ENCODE peak calls at places on chromosomes 6 and 20, in nine cellular contexts. Q, T, H, K, G, R, W, M and C are unnamed samples. For H3K4me1, the result is how much of the 10 kb centered on the place peaks cover.

GRCh38 chr6:53179961-53180651 is 31.5 kb upstream of the GCM1 start:
- DNase-seq in Q (peak), R (no peak), G (peak), M (peak), T (peak), K (no peak), W (no peak), H (no peak), C (no peak)

GRCh38 chr20:32977281-32978008 is 26.8 kb downstream of the SUN5 start:
- DNase-seq in T (no peak), M (no peak), K (no peak), G (peak), H (no peak), Q (no peak), R (no peak), W (no peak), C (no peak)

GRCh38 chr20:14454296-14454695 is 116.9 kb upstream of the FLRT3 start:
- DNase-seq in R (no peak), T (no peak), Q (no peak), G (no peak), K (no peak), W (no peak), H (no peak), M (no peak), C (no peak)

GRCh38 chr20:15992564-15992963 is 580.7 kb downstream of the KIF16B start:
- DNase-seq in G (no peak), K (no peak), T (peak), R (no peak), Q (no peak), M (no peak), H (no peak), W (no peak), C (no peak)

GRCh38 chr6:12585497-12585958 is 131.0 kb upstream of the PHACTR1 start:
- DNase-seq in M (peak), W (no peak), R (no peak), K (no peak), H (no peak), G (no peak), Q (no peak), T (no peak), C (no peak)

GRCh38 chr6:64983108-64983507 is 723.9 kb downstream of the EYS start:
- DNase-seq in R (no peak), Q (no peak), M (no peak), T (no peak), K (no peak), G (no peak), W (no peak), H (no peak), C (no peak)

GRCh38 chr6:169185011-169185521 is 68.6 kb downstream of the THBS2 start:
- DNase-seq in M (no peak), W (no peak), K (no peak), R (no peak), T (no peak), Q (no peak), G (no peak), H (no peak), C (no peak)

GRCh38 chr20:39839406-39840119 is 849.5 kb downstream of the MAFB start:
- DNase-seq in R (no peak), Q (no peak), T (no peak), H (no peak), W (no peak), M (no peak), G (no peak), K (no peak), C (no peak)

GRCh38 chr20:63682384-63683139 is 13.9 kb upstream of the TNFRSF6B start:
- DNase-seq in T (peak), R (peak), G (no peak), M (peak), Q (no peak), H (no peak), K (peak), W (no peak), C (peak)

GRCh38 chr20:1335961-1336698 is 7.2 kb upstream of the SDCBP2 start:
- DNase-seq in W (no peak), H (no peak), T (no peak), G (no peak), M (peak), Q (no peak), K (no peak), R (no peak), C (no peak)

GRCh38 chr6:32413427-32414047 is 6.6 kb upstream of the BTNL2 start:
- DNase-seq in H (peak), W (peak), K (peak), Q (peak), M (peak), R (no peak), T (peak), G (peak), C (peak)

GRCh38 chr6:17705428-17705777 is 1.3 kb downstream of the NUP153 start:
- DNase-seq in H (no peak), W (no peak), T (peak), G (no peak), K (peak), R (no peak), Q (no peak), M (peak), C (peak)

GRCh38 chr6:132525866-132526265 is 12.2 kb upstream of the TAAR9 start:
- DNase-seq in G (no peak), K (no peak), H (no peak), W (no peak), M (no peak), Q (no peak), T (no peak), R (no peak), C (peak)

GRCh38 chr6:37456816-37457560 is 24.0 kb downstream of the CMTR1 start:
- DNase-seq in G (no peak), H (no peak), W (no peak), R (no peak), Q (no peak), K (no peak), M (no peak), T (no peak), C (no peak)

GRCh38 chr20:4045741-4046140 is 30.4 kb upstream of the RNF24 start:
- DNase-seq in T (peak), M (no peak), K (peak), G (no peak), H (no peak), Q (no peak), W (no peak), R (no peak), C (peak)

GRCh38 chr20:19460386-19460785 is 247.9 kb downstream of the SLC24A3 start:
- DNase-seq in W (no peak), K (no peak), G (no peak), M (no peak), H (no peak), T (no peak), R (no peak), Q (no peak), C (no peak)

GRCh38 chr20:50528804-50529351 is 18.7 kb downstream of the PTPN1 start:
- DNase-seq in R (no peak), Q (no peak), G (no peak), K (no peak), H (no peak), M (no peak), W (no peak), T (no peak), C (no peak)

GRCh38 chr6:117481278-117481925 is 1.1 kb upstream of the DCBLD1 start:
- DNase-seq in K (no peak), Q (peak), H (peak), R (no peak), W (peak), G (peak), T (no peak), M (no peak), C (peak)

GRCh38 chr6:125871365-125871764 is 80.6 kb downstream of the NCOA7 start:
- DNase-seq in H (no peak), R (no peak), K (no peak), G (no peak), M (no peak), W (no peak), Q (no peak), T (peak), C (no peak)

GRCh38 chr6:14476793-14477531 is 359.4 kb downstream of the CD83 start:
- DNase-seq in H (no peak), K (peak), M (peak), T (no peak), W (no peak), G (no peak), R (no peak), Q (peak), C (no peak)

GRCh38 chr6:317452-318144 is 25.3 kb downstream of the DUSP22 start:
- DNase-seq in R (no peak), Q (no peak), W (peak), G (peak), T (no peak), H (no peak), M (no peak), K (no peak), C (no peak)

GRCh38 chr6:109507490-109508072 is 24.6 kb upstream of the ZBTB24 start:
- DNase-seq in K (no peak), M (no peak), R (no peak), T (no peak), G (no peak), H (no peak), W (no peak), Q (no peak), C (no peak)

GRCh38 chr20:62501801-62502495 is 26.2 kb upstream of the GATA5 start:
- DNase-seq in W (no peak), Q (no peak), T (peak), G (peak), M (no peak), K (peak), R (peak), H (no peak), C (no peak)

GRCh38 chr6:142844065-142844755 is 100.8 kb downstream of the HIVEP2 start:
- DNase-seq in R (no peak), H (no peak), Q (no peak), G (no peak), M (no peak), K (peak), T (no peak), W (no peak), C (no peak)

GRCh38 chr20:44494266-44494665 is 18.6 kb downstream of the TTPAL start:
- DNase-seq in Q (no peak), M (no peak), G (no peak), R (no peak), T (peak), W (no peak), H (no peak), K (no peak), C (no peak)

GRCh38 chr6:14596410-14596809 is 478.8 kb downstream of the CD83 start:
- DNase-seq in Q (no peak), H (no peak), G (no peak), M (no peak), T (peak), K (peak), R (peak), W (no peak), C (peak)

GRCh38 chr6:1636272-1636825 is 26.6 kb downstream of the FOXC1 start:
- DNase-seq in T (no peak), Q (no peak), G (no peak), K (no peak), R (no peak), W (no peak), M (no peak), H (no peak), C (no peak)

GRCh38 chr6:45617441-45617840 is 239.7 kb upstream of the SUPT3H start:
- DNase-seq in G (no peak), K (no peak), R (no peak), H (no peak), Q (no peak), T (peak), M (no peak), W (no peak), C (peak)

GRCh38 chr6:143538374-143538773 is 26.9 kb upstream of the FUCA2 start:
- DNase-seq in H (no peak), Q (no peak), M (no peak), T (no peak), G (no peak), K (no peak), W (no peak), R (no peak), C (no peak)

GRCh38 chr20:54622338-54623280 is 147.2 kb downstream of the DOK5 start:
- DNase-seq in Q (no peak), W (no peak), T (no peak), R (no peak), K (no peak), M (no peak), G (no peak), H (no peak), C (no peak)

GRCh38 chr6:41073203-41073967 is 611 bp downstream of the NFYA start:
- DNase-seq in H (peak), R (peak), Q (peak), K (peak), T (peak), M (peak), G (peak), W (peak), C (peak)

GRCh38 chr20:42346771-42347170 is 728.6 kb upstream of the CHD6 start:
- DNase-seq in M (no peak), H (no peak), W (no peak), T (no peak), G (no peak), Q (no peak), R (no peak), K (no peak), C (no peak)

GRCh38 chr6:93676506-93676905 is 257.1 kb upstream of the EPHA7 start:
- DNase-seq in T (no peak), G (no peak), R (no peak), H (no peak), Q (no peak), W (no peak), M (no peak), K (no peak), C (no peak)

GRCh38 chr6:163985710-163986109 is 571.2 kb downstream of the QKI start:
- DNase-seq in T (no peak), R (no peak), K (peak), W (no peak), G (no peak), M (no peak), Q (no peak), H (no peak), C (no peak)

GRCh38 chr6:26576929-26577719 is 19.6 kb upstream of the ABT1 start:
- DNase-seq in W (peak), M (peak), H (peak), T (peak), R (no peak), K (peak), Q (peak), G (peak), C (peak)

GRCh38 chr6:146595981-146596731 is 2.6 kb upstream of the ADGB start:
- DNase-seq in H (no peak), G (no peak), K (no peak), Q (no peak), T (peak), W (no peak), M (no peak), R (no peak), C (no peak)

GRCh38 chr6:3991941-3992340 is 87.0 kb downstream of the FAM217A start:
- DNase-seq in T (no peak), W (no peak), K (no peak), M (no peak), G (no peak), H (no peak), R (no peak), Q (no peak), C (peak)

GRCh38 chr20:57464642-57465211 is 60.2 kb downstream of the CTCFL start:
- DNase-seq in G (no peak), H (peak), K (no peak), R (no peak), W (peak), M (no peak), T (peak), Q (no peak), C (no peak)

GRCh38 chr20:57467742-57468141 is 57.2 kb downstream of the CTCFL start:
- DNase-seq in Q (no peak), G (no peak), M (no peak), K (no peak), T (no peak), W (peak), H (peak), R (no peak), C (no peak)

GRCh38 chr20:57468523-57469417 is 56.2 kb downstream of the CTCFL start:
- DNase-seq in T (no peak), K (no peak), M (no peak), H (no peak), G (no peak), R (no peak), W (peak), Q (no peak), C (no peak)

GRCh38 chr20:57465486-57465885 is 59.5 kb downstream of the CTCFL start:
- DNase-seq in W (peak), G (no peak), R (no peak), K (no peak), M (no peak), H (no peak), Q (no peak), T (no peak), C (no peak)

DNA sequence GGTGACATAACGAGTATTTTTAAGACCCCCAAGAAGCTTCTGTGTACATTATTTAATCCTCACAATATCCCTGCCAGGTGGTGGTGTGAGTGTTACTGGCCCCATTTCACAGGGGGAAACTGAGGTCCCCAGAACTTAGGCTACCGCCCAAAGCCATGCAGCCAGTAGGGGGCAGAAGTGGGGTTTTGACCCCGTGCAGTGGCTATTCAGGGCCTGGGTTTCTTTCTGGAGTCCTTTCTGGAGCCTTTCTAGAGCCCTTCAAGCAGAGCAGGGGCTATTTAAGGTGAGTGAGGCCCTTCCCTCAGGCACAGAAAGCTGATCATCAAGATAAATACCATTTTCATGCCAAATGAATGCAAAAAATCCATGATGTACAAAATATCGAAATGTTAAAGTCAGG is 59.0 kb downstream of the CTCFL start:
- DNase-seq in T (no peak), K (no peak), G (no peak), Q (no peak), M (no peak), R (no peak), H (no peak), W (no peak), C (no peak)
- H3K4me1 ChIP-seq in T (under half), K (under half), G (under half), Q (under half), M (under half), R (under half), H (under half), W (under half), C (under half)

GRCh38 chr6:43824741-43825064 is 54.7 kb downstream of the VEGFA start:
- DNase-seq in M (no peak), W (no peak), R (no peak), Q (no peak), H (no peak), K (no peak), G (no peak), T (no peak), C (no peak)

GRCh38 chr6:43823879-43824740 is 54.1 kb downstream of the VEGFA start:
- DNase-seq in W (no peak), Q (peak), T (no peak), K (no peak), H (no peak), M (no peak), G (no peak), R (no peak), C (peak)

GRCh38 chr6:43823390-43823789 is 53.4 kb downstream of the VEGFA start:
- DNase-seq in H (no peak), K (no peak), T (no peak), G (no peak), R (no peak), M (no peak), W (no peak), Q (no peak), C (no peak)

GRCh38 chr6:43820486-43820885 is 50.5 kb downstream of the VEGFA start:
- DNase-seq in W (no peak), Q (no peak), M (no peak), R (no peak), G (no peak), K (no peak), H (no peak), T (no peak), C (no peak)

GRCh38 chr6:43821101-43821886 is 51.3 kb downstream of the VEGFA start:
- DNase-seq in T (no peak), H (no peak), Q (no peak), R (no peak), M (no peak), K (no peak), G (no peak), W (no peak), C (no peak)
- H3K4me1 ChIP-seq in T (under half), H (under half), Q (under half), R (under half), M (under half), K (under half), G (under half), W (under half), C (under half)

GRCh38 chr6:56528412-56528841 is 114.3 kb downstream of the DST start:
- DNase-seq in R (no peak), H (no peak), M (no peak), Q (no peak), W (no peak), T (peak), K (peak), G (no peak), C (no peak)

GRCh38 chr6:56525976-56526375 is 116.7 kb downstream of the DST start:
- DNase-seq in W (no peak), R (no peak), Q (no peak), H (no peak), K (no peak), M (no peak), T (no peak), G (no peak), C (no peak)

GRCh38 chr6:56529594-56530191 is 113.0 kb downstream of the DST start:
- DNase-seq in W (no peak), Q (no peak), R (no peak), H (no peak), G (no peak), M (no peak), K (no peak), T (no peak), C (no peak)

GRCh38 chr6:56526860-56527544 is 115.7 kb downstream of the DST start:
- DNase-seq in R (no peak), H (no peak), W (no peak), Q (no peak), T (no peak), M (no peak), G (no peak), K (no peak), C (no peak)

DNA sequence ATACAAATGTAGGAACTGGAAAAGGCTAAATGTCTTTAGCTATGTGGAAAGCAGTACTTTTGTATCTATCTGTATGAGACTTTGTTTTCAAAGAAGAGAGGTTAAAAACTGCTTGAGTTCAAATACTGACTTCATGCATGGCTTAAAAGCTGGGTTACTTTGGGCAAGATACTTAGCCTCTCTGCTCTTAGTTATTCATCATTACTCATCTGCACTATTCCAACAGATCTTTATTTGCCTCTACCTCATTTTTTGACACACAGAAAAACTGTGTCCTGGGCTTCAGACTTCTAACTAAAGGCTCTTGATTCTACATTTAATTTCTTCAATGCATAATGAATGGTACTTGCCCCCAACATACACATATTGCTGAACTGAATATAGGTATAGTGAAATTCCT is 114.8 kb downstream of the DST start:
- DNase-seq in H (no peak), T (no peak), M (no peak), R (no peak), W (no peak), K (no peak), Q (no peak), G (no peak), C (no peak)
- H3K4me1 ChIP-seq in H (under half), T (under half), M (under half), R (under half), W (under half), K (under half), Q (under half), G (under half), C (under half)

DNA sequence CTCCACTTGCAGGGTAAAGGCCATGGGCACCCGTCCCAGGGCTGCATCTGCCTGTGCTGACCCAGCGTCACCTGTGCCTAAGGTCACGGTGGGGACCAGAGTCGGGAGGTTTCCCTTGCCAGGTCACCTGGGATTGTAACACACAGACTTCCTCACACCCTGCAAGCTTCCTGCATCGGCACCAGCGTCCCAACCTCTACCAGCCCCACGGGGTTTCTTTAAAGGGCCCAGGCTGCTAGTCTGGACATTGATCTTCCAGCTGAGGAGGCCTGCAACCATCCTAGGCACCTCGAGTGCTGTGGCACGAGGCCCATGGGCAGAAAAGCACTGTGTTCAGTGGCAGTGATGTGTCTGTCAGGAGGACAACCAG is 12.6 kb downstream of the ACSS1 start:
- DNase-seq in T (no peak), W (peak), M (no peak), Q (no peak), H (no peak), K (no peak), R (no peak), G (no peak), C (no peak)
- H3K4me1 ChIP-seq in T (under half), W (under half), M (half or more), Q (under half), H (under half), K (under half), R (under half), G (under half), C (under half)

DNA sequence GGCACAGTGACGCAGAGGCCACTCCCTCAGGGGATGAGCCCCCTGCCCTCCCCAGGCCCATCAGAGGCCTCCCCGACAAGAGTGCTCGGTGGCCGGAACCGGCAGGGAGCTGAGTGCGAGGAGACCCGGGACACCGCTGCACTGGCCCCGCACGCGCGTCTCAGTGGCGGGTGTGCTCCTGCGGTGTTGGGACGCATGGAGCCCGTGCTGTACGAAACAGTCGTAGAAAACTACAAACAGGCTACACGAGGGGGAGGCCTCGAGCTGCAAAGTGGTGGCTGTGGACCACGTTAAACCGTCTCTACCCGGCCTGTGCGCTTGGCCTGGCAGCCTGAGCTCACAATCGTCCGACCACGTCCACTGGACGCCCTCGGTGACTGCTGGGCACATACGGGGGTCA is 40.2 kb upstream of the FNDC1 start:
- DNase-seq in K (no peak), M (no peak), R (no peak), G (no peak), H (no peak), T (no peak), Q (no peak), W (no peak), C (no peak)
- H3K4me1 ChIP-seq in K (under half), M (under half), R (under half), G (under half), H (under half), T (under half), Q (under half), W (under half), C (under half)